ENCODE peak calls at places on chromosomes 13 and 19, in four cellular contexts. B is neuronal stem cell, J is MM.1S, P is hepatocyte. W is an unnamed sample.

GRCh38 chr13:108816381-108816780 is 187.0 kb downstream of the MYO16 start:
- DNase-seq in B (no peak), P (no peak), J (no peak), W (no peak)

GRCh38 chr13:31037874-31038475 is 105.5 kb downstream of the TEX26 start:
- DNase-seq in B (no peak), J (no peak), P (no peak), W (no peak)

GRCh38 chr19:50695251-50696064 is 24.1 kb downstream of the SHANK1 start:
- DNase-seq in P (peak; percentile 66), J (no peak), B (peak; percentile 56), W (no peak)

GRCh38 chr19:10395436-10395835 is 7.9 kb downstream of the CDC37 start:
- DNase-seq in P (no peak), J (no peak), B (no peak), W (no peak)

GRCh38 chr13:100213576-100213975 is 124.7 kb downstream of the PCCA start:
- DNase-seq in B (no peak), J (no peak), P (no peak), W (no peak)

GRCh38 chr13:26255717-26256277 is 1.9 kb downstream of the CDK8 start:
- DNase-seq in B (no peak), J (no peak), P (peak; percentile 19), W (no peak)

GRCh38 chr19:48506138-48506733 is 5.4 kb downstream of the LMTK3 start:
- DNase-seq in P (no peak), B (no peak), J (peak; percentile 69), W (no peak)

GRCh38 chr19:5480427-5480836 is 25.2 kb downstream of the ZNRF4 start:
- DNase-seq in P (no peak), J (no peak), B (no peak), W (no peak)

GRCh38 chr13:113129921-113130750 is 7.5 kb downstream of the F10 start:
- DNase-seq in B (no peak), J (no peak), P (no peak), W (no peak)

GRCh38 chr13:102359264-102359663 is 42.6 kb downstream of the FGF14 start:
- DNase-seq in P (no peak), J (no peak), B (no peak), W (no peak)

GRCh38 chr13:81929988-81930387 is 1589.1 kb upstream of the SPRY2 start:
- DNase-seq in J (no peak), B (peak; percentile 18), P (peak; percentile 51), W (no peak)

GRCh38 chr19:21092107-21092506 is 10.1 kb downstream of the ZNF714 start:
- DNase-seq in J (no peak), B (no peak), P (peak; percentile 6), W (no peak)

GRCh38 chr13:40149611-40150283 is 494.3 kb downstream of the COG6 start:
- DNase-seq in P (peak; percentile 54), J (no peak), B (no peak), W (no peak)

GRCh38 chr19:3982701-3983541 is 2.3 kb downstream of the EEF2 start:
- DNase-seq in P (peak; percentile 67), J (no peak), B (no peak), W (peak; percentile 84)

GRCh38 chr13:26929971-26930730 is 169.6 kb upstream of the GPR12 start:
- DNase-seq in B (peak; percentile 78), P (peak; percentile 87), J (peak; percentile 38), W (no peak)

GRCh38 chr13:79999601-80000000 is 341.3 kb downstream of the SPRY2 start:
- DNase-seq in P (no peak), J (no peak), B (no peak), W (no peak)

GRCh38 chr13:40982772-40983171 is 36.3 kb downstream of the ELF1 start:
- DNase-seq in P (peak; percentile 37), B (no peak), J (peak; percentile 78), W (no peak)

GRCh38 chr19:5903054-5903501 is 512 bp downstream of the NDUFA11 start:
- DNase-seq in J (peak; percentile 30), P (peak; percentile 58), B (no peak), W (no peak)

GRCh38 chr13:30743319-30744055 is 8.1 kb downstream of the ALOX5AP start:
- DNase-seq in P (peak; percentile 88), J (no peak), B (no peak), W (peak; percentile 75)

GRCh38 chr19:21482863-21483276 is 22.5 kb upstream of the ZNF429 start:
- DNase-seq in J (peak; percentile 31), P (peak; percentile 23), B (no peak), W (no peak)

GRCh38 chr19:11381535-11382369 is 2.4 kb downstream of the EPOR start:
- DNase-seq in P (peak; percentile 77), B (peak; percentile 83), J (peak; percentile 92), W (peak; percentile 60)

GRCh38 chr19:29529646-29530548 is 4.1 kb downstream of the VSTM2B start:
- DNase-seq in B (peak; percentile 54), J (no peak), P (peak; percentile 32), W (no peak)

GRCh38 chr13:61954092-61954491 is 538.4 kb upstream of the PCDH20 start:
- DNase-seq in P (peak; percentile 19), J (no peak), B (peak; percentile 17), W (no peak)

GRCh38 chr13:110644892-110645521 is 29.7 kb downstream of the NAXD start:
- DNase-seq in B (peak; percentile 65), P (peak; percentile 80), J (peak; percentile 27), W (no peak)

GRCh38 chr13:99527346-99527745 is 26.1 kb downstream of the TM9SF2 start:
- DNase-seq in J (no peak), P (no peak), B (no peak), W (no peak)

GRCh38 chr19:3687774-3688706 is 12.2 kb downstream of the PIP5K1C start:
- DNase-seq in B (no peak), P (peak; percentile 58), J (peak; percentile 91), W (no peak)

GRCh38 chr19:46944918-46945628 is 74.6 kb upstream of the NPAS1 start:
- DNase-seq in B (peak; percentile 69), P (peak; percentile 78), J (peak; percentile 10), W (no peak)

GRCh38 chr13:47484564-47484963 is 516.5 kb downstream of the SUCLA2 start:
- DNase-seq in P (no peak), B (no peak), J (no peak), W (no peak)

DNA sequence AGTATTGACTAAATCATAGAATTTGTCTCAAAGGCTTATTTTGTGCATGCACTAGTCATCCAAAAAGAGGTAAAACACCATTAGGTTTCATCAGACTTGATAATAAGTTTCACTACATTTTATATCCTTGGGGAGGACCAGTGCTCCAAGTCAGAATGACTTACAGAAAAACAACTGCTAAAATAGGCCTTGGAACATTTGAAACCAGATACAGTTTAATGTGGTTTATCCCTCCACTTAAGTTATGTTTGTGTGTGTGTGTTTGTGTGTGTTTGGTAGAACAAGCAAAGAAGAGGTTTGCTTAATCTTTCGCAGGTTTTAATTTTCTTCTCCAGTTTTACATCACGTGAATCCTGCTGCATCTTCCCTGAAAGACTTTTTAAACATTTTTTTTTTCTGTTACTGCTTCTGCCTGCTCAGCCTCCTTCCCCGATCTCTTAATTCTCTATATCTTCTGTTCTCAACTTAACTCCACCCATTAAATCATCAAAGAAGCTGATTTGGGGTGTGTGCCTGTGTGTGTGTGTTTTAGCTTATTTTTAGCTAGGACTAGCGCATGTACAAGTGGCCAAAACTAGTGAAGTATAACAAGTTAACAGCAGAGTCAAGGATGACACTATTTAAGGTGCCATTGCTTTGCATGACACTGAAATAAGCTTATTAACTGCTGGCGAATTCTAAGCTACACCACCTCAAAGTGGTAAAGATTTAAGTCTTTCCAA is 570.7 kb downstream of the PCDH9 start:
- DNase-seq in B (no peak), P (no peak), J (no peak), W (no peak)
- H3K4me3 ChIP-seq in B (no peak overlapping the region), P (no peak overlapping the region), J (no peak overlapping the region), W (no peak overlapping the region)

GRCh38 chr19:56504581-56504980 is 3.1 kb upstream of the ZNF471 start:
- DNase-seq in P (no peak), B (no peak), J (no peak), W (no peak)

GRCh38 chr19:56508282-56508778 is 675 bp downstream of the ZNF471 start:
- DNase-seq in B (no peak), J (no peak), P (no peak), W (no peak)

DNA sequence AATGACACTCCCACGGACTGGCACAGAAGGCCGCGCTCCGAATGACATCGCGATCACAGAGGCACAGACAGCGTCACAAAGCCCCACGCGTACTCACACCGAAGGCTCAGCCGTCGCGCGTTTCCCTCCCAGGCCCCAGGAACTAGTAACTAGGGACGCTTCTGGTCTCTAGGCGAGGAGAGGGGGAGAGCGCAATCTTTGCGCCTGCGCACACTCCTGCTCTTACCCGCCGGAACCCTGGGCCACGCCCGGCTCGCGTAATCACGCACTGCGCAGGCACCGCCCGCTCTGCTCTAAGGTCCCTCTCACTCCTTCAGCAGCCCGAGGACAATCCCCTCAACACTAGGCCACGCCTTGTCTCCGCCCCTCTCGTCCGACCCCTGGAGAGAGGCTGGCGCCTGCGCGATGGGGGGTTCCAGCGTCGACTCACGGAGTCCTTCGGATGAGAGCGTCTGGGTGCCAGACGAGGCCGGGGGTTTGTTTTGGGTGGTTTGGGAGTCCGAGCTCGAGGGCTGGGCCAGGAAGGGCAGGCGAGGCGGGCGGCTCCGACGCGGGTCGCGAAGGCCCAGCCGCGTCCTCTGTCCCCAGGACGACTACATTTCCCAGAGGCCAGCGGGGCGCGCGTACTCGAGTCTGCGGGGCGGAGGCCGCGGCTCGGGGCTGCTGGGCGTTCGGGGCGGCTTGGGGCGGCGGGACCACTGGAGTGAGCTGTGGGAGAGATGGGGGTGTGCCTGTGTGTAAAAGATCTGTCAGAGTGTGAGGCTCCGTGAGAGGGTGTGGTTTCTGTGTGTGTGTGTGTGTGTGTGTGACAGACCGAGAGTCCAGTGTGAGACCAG is at the start of gene ZNF471:
- DNase-seq in J (no peak), P (peak; percentile 96), B (peak; percentile 97), W (peak; percentile 86)
- H2AFZ ChIP-seq in J (no peak within 1 kb of the TSS), P (peak within 1 kb of the TSS; percentile 71), B (no peak within 1 kb of the TSS), W (peak within 1 kb of the TSS; percentile 100)

DNA sequence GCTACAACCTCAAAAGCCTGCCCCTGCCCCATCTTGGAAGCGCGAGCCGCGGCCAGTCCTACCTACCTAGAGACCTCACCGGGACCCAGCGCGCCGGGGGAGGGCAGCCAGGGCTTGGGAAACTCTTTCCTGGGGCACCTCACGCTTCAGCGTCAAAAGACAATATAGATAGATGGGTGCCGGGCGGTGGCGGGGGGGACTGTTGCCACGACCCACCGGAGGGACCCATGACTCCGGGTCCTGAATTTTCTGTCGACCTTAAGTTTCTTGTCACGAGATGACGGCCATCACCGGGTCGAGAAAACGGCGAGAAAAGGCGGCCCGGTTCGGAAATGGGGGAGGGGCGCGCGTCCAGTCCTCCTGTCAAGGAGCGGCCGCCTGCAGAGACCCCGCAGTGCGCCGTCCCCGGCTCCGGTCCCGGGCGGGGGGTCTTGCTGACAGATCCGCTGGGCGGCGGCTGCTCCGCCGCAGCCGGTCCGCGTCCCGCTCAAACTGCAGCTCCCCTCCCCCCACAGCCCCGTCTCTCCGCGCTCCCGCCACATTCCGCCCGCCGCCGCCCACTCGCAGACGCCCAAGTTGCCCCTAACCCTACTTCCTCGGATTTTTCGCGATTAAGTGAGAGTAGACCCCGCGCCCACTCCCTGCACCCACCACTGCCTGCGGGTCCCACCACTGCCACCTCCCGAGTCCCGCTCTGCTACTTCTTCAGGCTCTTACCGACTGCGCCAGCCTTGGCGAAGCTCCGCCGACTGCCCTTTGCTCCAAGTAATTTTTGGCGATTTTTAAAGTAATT is 66.1 kb downstream of the KCNRG start:
- DNase-seq in J (peak; percentile 14), P (peak; percentile 71), B (no peak), W (no peak)
- H3K4me3 ChIP-seq in J (peak overlapping the region; percentile 82), P (peak overlapping the region; percentile 55), B (peak overlapping the region; percentile 92), W (peak overlapping the region; percentile 91)

DNA sequence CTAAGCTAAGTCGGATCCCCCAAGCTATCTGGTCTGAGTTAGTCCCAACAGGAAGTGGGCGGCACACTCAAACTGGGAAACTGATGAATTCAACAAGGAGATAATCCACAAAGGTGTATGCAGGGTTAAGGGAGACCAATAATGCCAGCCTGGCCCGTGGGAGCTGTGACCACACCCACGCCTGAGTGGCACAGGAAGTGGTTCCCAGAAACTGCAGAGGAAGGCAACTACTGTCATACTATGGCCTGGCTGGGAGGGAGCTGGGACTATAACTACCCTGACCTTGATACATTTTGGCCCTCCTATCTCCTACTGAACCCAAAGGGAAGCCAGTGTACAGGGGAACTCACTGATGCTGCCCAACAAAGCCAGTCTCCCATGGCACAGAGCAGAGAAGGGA is 85.5 kb upstream of the TDRD3 start:
- DNase-seq in J (no peak), B (no peak), P (no peak), W (no peak)
- H2AFZ ChIP-seq in J (no peak overlapping the region), B (peak overlapping the region; percentile 72), P (no peak overlapping the region), W (no peak overlapping the region)

W was measured in keratinocyte.